ENCODE peak calls at places on chromosomes 6 and 20, in seven cellular contexts. One of them, this sample, is unnamed.

GRCh38 chr6:106666290-106667021 is 37.1 kb downstream of the QRSL1 start:
- DNase-seq in neural progenitor cell: peak
- DNase-seq in HepG2: no peak
- DNase-seq in HCT116: no peak
- DNase-seq in A549: no peak
- DNase-seq in IMR-90: no peak
- DNase-seq in neuronal stem cell: no peak
- DNase-seq in this sample: no peak

GRCh38 chr6:98657764-98658163 is 176.6 kb upstream of the POU3F2 start:
- DNase-seq in neural progenitor cell: peak
- DNase-seq in HepG2: peak
- DNase-seq in HCT116: no peak
- DNase-seq in A549: peak
- DNase-seq in IMR-90: peak
- DNase-seq in neuronal stem cell: no peak
- DNase-seq in this sample: peak

GRCh38 chr6:29647927-29648642 is 8.8 kb upstream of the MOG start:
- DNase-seq in neural progenitor cell: peak
- DNase-seq in HepG2: peak
- DNase-seq in HCT116: peak
- DNase-seq in A549: peak
- DNase-seq in IMR-90: peak
- DNase-seq in neuronal stem cell: no peak
- DNase-seq in this sample: peak

GRCh38 chr6:46421239-46421638 is 70.0 kb downstream of the RCAN2 start:
- DNase-seq in neural progenitor cell: no peak
- DNase-seq in HepG2: no peak
- DNase-seq in HCT116: no peak
- DNase-seq in A549: no peak
- DNase-seq in IMR-90: no peak
- DNase-seq in neuronal stem cell: no peak
- DNase-seq in this sample: peak

GRCh38 chr20:37575884-37576283 is 48.2 kb upstream of the BLCAP start:
- DNase-seq in neural progenitor cell: peak
- DNase-seq in HepG2: no peak
- DNase-seq in HCT116: no peak
- DNase-seq in A549: no peak
- DNase-seq in IMR-90: no peak
- DNase-seq in neuronal stem cell: no peak
- DNase-seq in this sample: no peak

GRCh38 chr6:127907960-127908640 is 7.2 kb upstream of the THEMIS start:
- DNase-seq in neural progenitor cell: no peak
- DNase-seq in HepG2: no peak
- DNase-seq in HCT116: no peak
- DNase-seq in A549: no peak
- DNase-seq in IMR-90: no peak
- DNase-seq in neuronal stem cell: no peak
- DNase-seq in this sample: no peak

GRCh38 chr6:45590751-45591184 is 213.0 kb upstream of the SUPT3H start:
- DNase-seq in neural progenitor cell: no peak
- DNase-seq in HepG2: no peak
- DNase-seq in HCT116: no peak
- DNase-seq in A549: no peak
- DNase-seq in IMR-90: peak
- DNase-seq in neuronal stem cell: no peak
- DNase-seq in this sample: peak

GRCh38 chr6:125271486-125272159 is 30.1 kb downstream of the HDDC2 start:
- DNase-seq in neural progenitor cell: no peak
- DNase-seq in HepG2: no peak
- DNase-seq in HCT116: no peak
- DNase-seq in A549: no peak
- DNase-seq in IMR-90: no peak
- DNase-seq in neuronal stem cell: no peak
- DNase-seq in this sample: peak

GRCh38 chr20:10634683-10635411 is 39.0 kb downstream of the JAG1 start:
- DNase-seq in neural progenitor cell: no peak
- DNase-seq in HepG2: no peak
- DNase-seq in HCT116: no peak
- DNase-seq in A549: no peak
- DNase-seq in IMR-90: peak
- DNase-seq in neuronal stem cell: no peak
- DNase-seq in this sample: peak

GRCh38 chr6:5941188-5941587 is 65.5 kb downstream of the NRN1 start:
- DNase-seq in neural progenitor cell: no peak
- DNase-seq in HepG2: no peak
- DNase-seq in HCT116: no peak
- DNase-seq in A549: no peak
- DNase-seq in IMR-90: no peak
- DNase-seq in neuronal stem cell: no peak
- DNase-seq in this sample: no peak

GRCh38 chr20:17594443-17594842 is 24.6 kb downstream of the DSTN start:
- DNase-seq in neural progenitor cell: no peak
- DNase-seq in HepG2: no peak
- DNase-seq in HCT116: no peak
- DNase-seq in A549: no peak
- DNase-seq in IMR-90: peak
- DNase-seq in neuronal stem cell: no peak
- DNase-seq in this sample: peak

GRCh38 chr20:9269280-9269971 is 200.5 kb downstream of the PLCB4 start:
- DNase-seq in neural progenitor cell: no peak
- DNase-seq in HepG2: no peak
- DNase-seq in HCT116: no peak
- DNase-seq in A549: no peak
- DNase-seq in IMR-90: peak
- DNase-seq in neuronal stem cell: no peak
- DNase-seq in this sample: no peak

GRCh38 chr6:52514514-52514913 is 62.3 kb downstream of the TRAM2 start:
- DNase-seq in neural progenitor cell: no peak
- DNase-seq in HepG2: no peak
- DNase-seq in HCT116: peak
- DNase-seq in A549: peak
- DNase-seq in IMR-90: peak
- DNase-seq in neuronal stem cell: no peak
- DNase-seq in this sample: no peak

GRCh38 chr6:113858067-113858604 is 991 bp downstream of the MARCKS start:
- DNase-seq in neural progenitor cell: peak
- DNase-seq in HepG2: no peak
- DNase-seq in HCT116: no peak
- DNase-seq in A549: peak
- DNase-seq in IMR-90: peak
- DNase-seq in neuronal stem cell: peak
- DNase-seq in this sample: peak

GRCh38 chr20:52783769-52784168 is 188.4 kb upstream of the TSHZ2 start:
- DNase-seq in neural progenitor cell: peak
- DNase-seq in HepG2: peak
- DNase-seq in HCT116: no peak
- DNase-seq in A549: peak
- DNase-seq in IMR-90: no peak
- DNase-seq in neuronal stem cell: no peak
- DNase-seq in this sample: no peak

GRCh38 chr20:48457261-48458002 is 370.4 kb downstream of the PREX1 start:
- DNase-seq in neural progenitor cell: no peak
- DNase-seq in HepG2: no peak
- DNase-seq in HCT116: no peak
- DNase-seq in A549: no peak
- DNase-seq in IMR-90: no peak
- DNase-seq in neuronal stem cell: no peak
- DNase-seq in this sample: no peak

GRCh38 chr20:51687071-51687470 is 81.1 kb downstream of the ATP9A start:
- DNase-seq in neural progenitor cell: no peak
- DNase-seq in HepG2: no peak
- DNase-seq in HCT116: peak
- DNase-seq in A549: peak
- DNase-seq in IMR-90: peak
- DNase-seq in neuronal stem cell: no peak
- DNase-seq in this sample: peak

DNA sequence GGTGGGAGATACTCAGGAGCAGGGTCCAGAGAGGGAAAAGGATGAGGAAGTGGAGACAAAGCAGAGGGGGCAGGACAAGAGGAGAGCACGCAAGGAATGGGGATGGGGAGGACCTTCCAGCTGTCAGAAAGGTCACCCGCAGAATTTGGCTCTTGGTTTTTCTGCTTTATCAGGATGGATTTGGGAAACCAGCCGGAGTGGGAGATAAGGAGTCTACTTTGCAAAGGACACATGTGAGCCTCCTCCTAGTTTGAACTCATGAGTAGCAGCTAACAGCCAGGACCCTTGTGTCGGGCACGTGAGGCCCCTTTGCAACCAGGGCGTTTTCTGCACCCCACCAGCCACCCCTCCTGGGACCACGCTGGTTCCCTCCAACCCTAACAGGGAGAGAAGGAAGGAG is 7.6 kb upstream of the MICA start:
- DNase-seq in neural progenitor cell: no peak
- DNase-seq in HepG2: no peak
- DNase-seq in HCT116: no peak
- DNase-seq in A549: no peak
- DNase-seq in IMR-90: no peak
- DNase-seq in neuronal stem cell: no peak
- DNase-seq in this sample: no peak
- H3K4me2 ChIP-seq in neural progenitor cell: no peak
- H3K4me2 ChIP-seq in HepG2: no peak
- H3K4me2 ChIP-seq in HCT116: no peak
- H3K4me2 ChIP-seq in A549: no peak
- H3K4me2 ChIP-seq in IMR-90: no peak
- H3K4me2 ChIP-seq in neuronal stem cell: no peak
- H3K4me2 ChIP-seq in this sample: no peak

GRCh38 chr6:86152546-86152945 is 509.9 kb upstream of the SYNCRIP start:
- DNase-seq in neural progenitor cell: no peak
- DNase-seq in HepG2: no peak
- DNase-seq in HCT116: no peak
- DNase-seq in A549: no peak
- DNase-seq in IMR-90: no peak
- DNase-seq in neuronal stem cell: no peak
- DNase-seq in this sample: no peak
- H3K4me2 ChIP-seq in neural progenitor cell: no peak
- H3K4me2 ChIP-seq in HepG2: no peak
- H3K4me2 ChIP-seq in HCT116: no peak
- H3K4me2 ChIP-seq in A549: no peak
- H3K4me2 ChIP-seq in IMR-90: no peak
- H3K4me2 ChIP-seq in neuronal stem cell: no peak
- H3K4me2 ChIP-seq in this sample: no peak

GRCh38 chr6:3455121-3455489 is 1.7 kb downstream of the SLC22A23 start:
- DNase-seq in neural progenitor cell: no peak
- DNase-seq in HepG2: peak
- DNase-seq in HCT116: no peak
- DNase-seq in A549: no peak
- DNase-seq in IMR-90: no peak
- DNase-seq in neuronal stem cell: no peak
- DNase-seq in this sample: peak

GRCh38 chr6:3456395-3456767 is 469 bp downstream of the SLC22A23 start:
- DNase-seq in neural progenitor cell: no peak
- DNase-seq in HepG2: no peak
- DNase-seq in HCT116: no peak
- DNase-seq in A549: no peak
- DNase-seq in IMR-90: no peak
- DNase-seq in neuronal stem cell: no peak
- DNase-seq in this sample: no peak

GRCh38 chr6:3454206-3455016 is 2.4 kb downstream of the SLC22A23 start:
- DNase-seq in neural progenitor cell: no peak
- DNase-seq in HepG2: peak
- DNase-seq in HCT116: no peak
- DNase-seq in A549: no peak
- DNase-seq in IMR-90: no peak
- DNase-seq in neuronal stem cell: no peak
- DNase-seq in this sample: no peak

GRCh38 chr6:3456794-3457709 is at the start of gene SLC22A23:
- DNase-seq in neural progenitor cell: peak
- DNase-seq in HepG2: peak
- DNase-seq in HCT116: peak
- DNase-seq in A549: peak
- DNase-seq in IMR-90: no peak
- DNase-seq in neuronal stem cell: peak
- DNase-seq in this sample: peak

DNA sequence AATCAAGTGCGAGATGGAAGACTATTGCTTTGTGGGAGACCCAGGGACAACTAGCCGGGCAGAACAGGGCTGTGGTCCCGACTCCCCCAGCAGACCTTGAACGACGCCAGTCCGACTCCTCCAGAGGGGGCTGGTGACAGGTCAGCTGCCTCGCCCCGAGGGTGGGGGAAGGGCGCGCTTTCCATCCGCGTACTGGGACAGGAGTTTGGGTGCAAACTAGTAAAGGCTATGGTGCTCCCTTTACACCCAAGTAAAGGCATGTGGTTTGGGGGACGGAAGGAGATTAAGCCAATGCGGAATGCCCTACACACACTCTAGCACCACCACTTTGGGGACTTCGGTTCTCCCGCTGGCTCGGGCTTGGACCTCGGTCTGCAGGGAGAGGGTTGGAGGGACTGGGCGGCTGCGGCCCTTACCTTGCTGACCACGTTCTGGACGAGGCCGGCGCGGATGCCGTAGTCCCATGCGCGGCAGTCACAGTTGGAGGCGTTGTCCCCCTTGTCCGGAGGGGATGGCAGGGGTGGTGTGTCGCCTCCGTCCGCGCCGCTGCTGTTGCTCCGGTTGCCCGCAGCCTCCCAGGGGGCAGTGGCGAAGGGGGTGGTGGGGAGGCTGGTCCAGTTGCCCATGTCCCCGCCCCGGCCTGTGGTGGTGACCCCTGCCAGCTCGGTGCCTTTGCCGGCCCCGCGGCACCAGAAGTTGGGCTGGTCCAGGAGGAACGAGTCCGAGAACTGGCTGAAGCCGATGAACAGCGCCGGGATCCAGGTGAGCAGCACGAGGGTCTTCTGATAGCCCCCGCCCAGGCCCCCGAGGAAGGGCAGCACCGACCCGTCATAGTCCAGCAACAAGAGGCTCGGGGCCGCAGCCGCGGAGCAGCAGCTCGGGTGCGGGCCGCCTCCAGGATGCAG is 1.1 kb downstream of the SLC22A23 start:
- DNase-seq in neural progenitor cell: peak
- DNase-seq in HepG2: peak
- DNase-seq in HCT116: no peak
- DNase-seq in A549: peak
- DNase-seq in IMR-90: no peak
- DNase-seq in neuronal stem cell: no peak
- DNase-seq in this sample: no peak
- H3K4me2 ChIP-seq in neural progenitor cell: peak
- H3K4me2 ChIP-seq in HepG2: peak
- H3K4me2 ChIP-seq in HCT116: peak
- H3K4me2 ChIP-seq in A549: peak
- H3K4me2 ChIP-seq in IMR-90: peak
- H3K4me2 ChIP-seq in neuronal stem cell: peak
- H3K4me2 ChIP-seq in this sample: peak

GRCh38 chr20:33669873-33670640 is 3.3 kb downstream of the ACTL10 start:
- DNase-seq in neural progenitor cell: no peak
- DNase-seq in HepG2: no peak
- DNase-seq in HCT116: no peak
- DNase-seq in A549: no peak
- DNase-seq in IMR-90: no peak
- DNase-seq in neuronal stem cell: no peak
- DNase-seq in this sample: no peak
- H3K4me2 ChIP-seq in neural progenitor cell: no peak
- H3K4me2 ChIP-seq in HepG2: no peak
- H3K4me2 ChIP-seq in HCT116: no peak
- H3K4me2 ChIP-seq in A549: no peak
- H3K4me2 ChIP-seq in IMR-90: no peak
- H3K4me2 ChIP-seq in neuronal stem cell: no peak
- H3K4me2 ChIP-seq in this sample: no peak

GRCh38 chr20:31569163-31570020 is 35.7 kb upstream of the ID1 start:
- DNase-seq in neural progenitor cell: peak
- DNase-seq in HepG2: peak
- DNase-seq in HCT116: no peak
- DNase-seq in A549: peak
- DNase-seq in IMR-90: peak
- DNase-seq in neuronal stem cell: no peak
- DNase-seq in this sample: peak
- H3K4me2 ChIP-seq in neural progenitor cell: no peak
- H3K4me2 ChIP-seq in HepG2: peak
- H3K4me2 ChIP-seq in HCT116: peak
- H3K4me2 ChIP-seq in A549: peak
- H3K4me2 ChIP-seq in IMR-90: no peak
- H3K4me2 ChIP-seq in neuronal stem cell: no peak
- H3K4me2 ChIP-seq in this sample: no peak

This sample was measured in PC-3.